ENCODE peak calls at places on chromosome 17, in eight cellular contexts. O is stimulated activated CD4-positive, alpha-beta T cell treated with anti-CD3 and anti-CD28 coated beads, Interleukin-1b, Interleukin-23, amount 100 ng/mL, for 48 hours; N is GM13977; X is activated CD8-positive, alpha-beta T cell treated with anti-CD3 and anti-CD28 coated beads for 36 hours; M is T-cell; D is activated naive CD8-positive, alpha-beta T cell treated with anti-CD3 and anti-CD28 coated beads for 36 hours; B is amniotic epithelial cell; K is A673. I is an unnamed sample.

GRCh38 chr17:68600881-68601564 is at the start of gene FAM20A:
- DNase-seq in K (peak; percentile 18), B (no peak), N (peak; percentile 26), X (peak; percentile 20), O (no peak), D (peak; percentile 22), M (no peak), I (no peak)

GRCh38 chr17:67200727-67201301 is 44.2 kb downstream of the HELZ start:
- DNase-seq in M (no peak), K (peak; percentile 38), B (peak; percentile 28), X (no peak), N (no peak), D (no peak), O (no peak), I (no peak)

GRCh38 chr17:71163121-71163812 is 957.6 kb upstream of the SOX9 start:
- DNase-seq in D (no peak), M (no peak), K (no peak), O (no peak), X (no peak), N (no peak), B (peak; percentile 70), I (no peak)

GRCh38 chr17:66420961-66421371 is 118.6 kb downstream of the PRKCA start:
- DNase-seq in O (peak; percentile 6), X (peak; percentile 23), D (peak; percentile 18), N (no peak), B (peak; percentile 98), K (no peak), M (no peak), I (no peak)

GRCh38 chr17:78923660-78924453 is 1.3 kb downstream of the TIMP2 start:
- DNase-seq in O (peak; percentile 45), M (peak; percentile 34), B (no peak), K (no peak), X (peak; percentile 84), D (peak; percentile 73), N (peak; percentile 75), I (peak; percentile 56)

GRCh38 chr17:77924757-77925336 is 33.7 kb upstream of the TNRC6C start:
- DNase-seq in M (no peak), X (no peak), K (peak; percentile 29), O (no peak), B (peak; percentile 54), N (no peak), D (no peak), I (no peak)

GRCh38 chr17:22507823-22508222 is 815.5 kb downstream of the KCNJ18 start:
- DNase-seq in X (peak; percentile 8), D (peak; percentile 4), M (no peak), B (no peak), O (no peak), N (no peak), K (no peak), I (no peak)

GRCh38 chr17:27489045-27489715 is 32.9 kb downstream of the KSR1 start:
- DNase-seq in D (no peak), O (no peak), N (no peak), X (no peak), K (peak; percentile 76), M (no peak), B (peak; percentile 79), I (no peak)

I was measured in activated T-helper 2 cell treated with anti-CD3 and anti-CD28 coated beads, Interferon-gamma antibody, Interleukin-2, Interleukin-4, amounts not matched to agents 10 μg/mL and 5 μg/mL and 100 μg/mL, durations not matched to agents 14 hours and 24 hours and 36 hours.